ENCODE peak calls at places on chromosomes 5 and 9, in eight cellular contexts. G is PC-3, C is OCI-LY7, I is HCT116, W is GM23248, R is hepatocyte, T is SK-N-SH, Z is MM.1S. A is an unnamed sample.

GRCh38 chr9:72680593-72681317 is 159.3 kb downstream of the TMC1 start:
- DNase-seq in G (no peak), C (no peak), I (no peak), W (no peak), R (no peak), T (no peak), Z (no peak), A (peak)

GRCh38 chr5:127206320-127207113 is 84.1 kb upstream of the MEGF10 start:
- DNase-seq in G (peak), C (no peak), I (peak), W (peak), R (peak), T (no peak), Z (no peak), A (no peak)

GRCh38 chr9:109766351-109766750 is 13.6 kb upstream of the PALM2AKAP2 start:
- DNase-seq in G (peak), C (no peak), I (no peak), W (peak), R (peak), T (no peak), Z (no peak), A (no peak)

GRCh38 chr9:34644766-34645314 is 1.6 kb upstream of the GALT start:
- DNase-seq in G (no peak), C (no peak), I (no peak), W (no peak), R (peak), T (no peak), Z (no peak), A (no peak)

GRCh38 chr5:71939452-71939932 is 167.8 kb upstream of the MAP1B start:
- DNase-seq in G (no peak), C (no peak), I (no peak), W (peak), R (no peak), T (peak), Z (no peak), A (no peak)

GRCh38 chr9:113594484-113595299 is 131.2 kb downstream of the RGS3 start:
- DNase-seq in G (no peak), C (no peak), I (no peak), W (peak), R (no peak), T (peak), Z (no peak), A (no peak)

GRCh38 chr9:120937596-120937995 is 11.0 kb upstream of the TRAF1 start:
- DNase-seq in G (no peak), C (no peak), I (no peak), W (peak), R (no peak), T (no peak), Z (no peak), A (no peak)

GRCh38 chr5:158700231-158700996 is 399.3 kb downstream of the EBF1 start:
- DNase-seq in G (no peak), C (peak), I (no peak), W (peak), R (no peak), T (no peak), Z (no peak), A (no peak)

GRCh38 chr5:33513786-33514185 is 73.0 kb downstream of the TARS1 start:
- DNase-seq in G (no peak), C (no peak), I (no peak), W (peak), R (no peak), T (no peak), Z (no peak), A (no peak)

GRCh38 chr5:80204808-80205614 is 50.8 kb downstream of the SERINC5 start:
- DNase-seq in G (no peak), C (peak), I (no peak), W (no peak), R (peak), T (peak), Z (no peak), A (peak)

GRCh38 chr5:52922384-52922783 is 66.8 kb upstream of the ITGA2 start:
- DNase-seq in G (peak), C (no peak), I (peak), W (peak), R (peak), T (no peak), Z (no peak), A (peak)

GRCh38 chr5:103119067-103119764 is 722 bp downstream of the GIN1 start:
- DNase-seq in G (peak), C (peak), I (no peak), W (peak), R (no peak), T (peak), Z (peak), A (no peak)

GRCh38 chr5:146390469-146390868 is 51.8 kb downstream of the POU4F3 start:
- DNase-seq in G (peak), C (no peak), I (peak), W (no peak), R (no peak), T (no peak), Z (no peak), A (peak)

GRCh38 chr5:134135091-134135655 is 20.7 kb downstream of the TCF7 start:
- DNase-seq in G (no peak), C (no peak), I (no peak), W (no peak), R (no peak), T (no peak), Z (no peak), A (no peak)

GRCh38 chr9:34190996-34191892 is 12.4 kb downstream of the UBAP1 start:
- DNase-seq in G (peak), C (no peak), I (no peak), W (peak), R (peak), T (no peak), Z (no peak), A (peak)

GRCh38 chr5:159146839-159147238 is 47.1 kb upstream of the EBF1 start:
- DNase-seq in G (no peak), C (no peak), I (no peak), W (no peak), R (no peak), T (no peak), Z (no peak), A (no peak)

GRCh38 chr5:58069846-58070245 is 390.0 kb downstream of the PLK2 start:
- DNase-seq in G (peak), C (no peak), I (no peak), W (no peak), R (peak), T (no peak), Z (no peak), A (no peak)

GRCh38 chr5:89930591-89931383 is 478.8 kb downstream of the CETN3 start:
- DNase-seq in G (peak), C (no peak), I (peak), W (peak), R (no peak), T (no peak), Z (peak), A (no peak)

DNA sequence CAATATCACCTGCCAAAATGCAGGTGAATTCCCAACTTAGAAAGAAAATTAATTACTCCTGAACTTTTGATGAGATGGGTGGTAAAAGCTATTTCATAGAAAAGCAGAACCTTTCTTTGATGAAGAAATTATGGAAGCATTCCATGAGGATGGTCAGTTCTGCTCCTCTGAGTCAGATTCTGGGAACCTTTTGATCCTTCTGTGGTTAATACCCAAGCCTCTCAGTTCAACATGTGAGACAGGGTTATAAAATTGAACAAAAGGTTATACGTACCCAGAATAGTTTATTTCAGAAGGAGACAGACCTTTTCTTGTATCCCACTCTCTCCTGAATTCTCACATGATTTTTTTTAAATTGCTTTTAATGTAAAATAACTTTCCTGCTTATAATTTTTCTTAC is 767.6 kb upstream of the ADAMTS16 start:
- DNase-seq in G (no peak), C (no peak), I (no peak), W (no peak), R (no peak), T (no peak), Z (no peak), A (no peak)
- TF ChIP-seq EZH2phosphoT487 in G (no peak), C (no peak), I (no peak), W (no peak), R (no peak), T (no peak), Z (no peak), A (no peak)

GRCh38 chr9:108444400-108445358 is 411.1 kb downstream of the ACTL7B start:
- DNase-seq in G (peak), C (no peak), I (peak), W (peak), R (peak), T (no peak), Z (no peak), A (peak)
- TF ChIP-seq EZH2phosphoT487 in G (no peak), C (no peak), I (no peak), W (peak), R (no peak), T (no peak), Z (no peak), A (no peak)

DNA sequence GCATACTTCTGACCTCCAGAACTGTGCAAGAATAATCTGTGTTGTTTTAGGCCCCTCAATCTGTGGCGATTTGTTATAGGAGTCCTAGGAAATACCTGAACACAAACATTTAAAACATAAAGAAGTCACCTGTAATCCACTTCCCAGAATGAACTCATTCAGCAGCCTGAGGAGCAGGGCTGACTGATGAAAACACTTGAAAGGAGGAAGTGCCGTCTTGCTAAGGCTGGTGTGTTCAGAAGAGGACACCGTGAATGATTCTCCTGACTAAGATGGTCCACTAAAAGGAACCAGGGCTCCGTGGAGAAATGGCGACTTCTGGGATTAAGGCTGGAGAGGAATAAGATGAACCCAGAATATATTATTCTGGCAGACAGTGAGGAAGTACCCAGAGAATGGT is 18.7 kb upstream of the MARCHF6 start:
- DNase-seq in G (no peak), C (no peak), I (no peak), W (no peak), R (no peak), T (no peak), Z (no peak), A (no peak)
- TF ChIP-seq EZH2phosphoT487 in G (no peak), C (no peak), I (no peak), W (no peak), R (no peak), T (no peak), Z (no peak), A (no peak)

GRCh38 chr5:113115061-113115460 is 138.5 kb downstream of the DCP2 start:
- DNase-seq in G (no peak), C (no peak), I (no peak), W (no peak), R (no peak), T (no peak), Z (peak), A (no peak)
- TF ChIP-seq EZH2phosphoT487 in G (no peak), C (no peak), I (no peak), W (no peak), R (no peak), T (no peak), Z (no peak), A (no peak)

GRCh38 chr9:137920753-137921152 is 43.2 kb downstream of the CACNA1B start:
- DNase-seq in G (no peak), C (no peak), I (no peak), W (no peak), R (no peak), T (no peak), Z (no peak), A (no peak)
- TF ChIP-seq EZH2phosphoT487 in G (no peak), C (no peak), I (no peak), W (no peak), R (no peak), T (no peak), Z (no peak), A (no peak)

GRCh38 chr5:35365756-35366155 is 135.5 kb upstream of the PRLR start:
- DNase-seq in G (no peak), C (no peak), I (no peak), W (no peak), R (peak), T (no peak), Z (no peak), A (no peak)
- TF ChIP-seq EZH2phosphoT487 in G (no peak), C (no peak), I (no peak), W (no peak), R (no peak), T (no peak), Z (no peak), A (no peak)

DNA sequence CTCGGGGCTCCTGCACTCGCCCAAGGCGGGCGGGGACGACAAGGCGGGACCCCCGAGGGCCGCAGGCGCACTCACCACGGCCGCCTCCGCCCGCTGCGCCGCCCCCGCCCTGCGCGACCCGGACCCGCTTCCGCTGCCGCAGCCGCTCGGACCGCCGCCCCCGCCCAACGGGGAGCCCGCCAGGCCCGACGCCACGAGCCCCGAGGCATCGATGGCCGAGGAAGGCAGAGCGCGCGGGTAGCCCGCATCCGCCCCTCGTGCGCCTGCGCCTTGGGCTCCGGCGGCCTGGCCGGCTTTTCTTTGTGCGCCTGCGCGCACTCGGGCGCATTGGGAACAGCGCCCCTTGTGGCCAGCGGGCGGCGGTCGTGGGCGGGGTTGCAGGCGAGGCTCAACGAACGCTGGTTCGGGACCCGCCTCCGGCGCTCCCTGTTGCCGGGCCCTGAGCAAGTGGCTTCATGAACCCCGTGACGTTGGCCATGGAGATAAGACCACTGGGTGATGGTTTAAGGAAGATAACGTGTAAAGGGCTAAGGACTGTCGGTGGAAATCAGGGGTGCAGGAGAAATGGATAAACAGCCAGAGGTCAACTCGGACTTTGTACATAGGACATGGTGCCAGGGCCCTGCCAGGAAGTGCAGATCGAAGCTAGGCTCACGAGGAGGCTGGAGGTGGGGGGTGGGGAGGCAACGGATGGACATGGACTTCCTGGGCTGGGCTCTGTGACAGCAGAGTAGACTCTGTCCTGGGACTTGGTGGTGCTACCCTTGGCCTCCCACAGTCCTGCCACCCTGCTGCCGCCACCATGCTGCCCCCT is at the start of the genes C8G and FBXW5:
- DNase-seq in G (peak), C (peak), I (peak), W (peak), R (peak), T (peak), Z (peak), A (peak)
- TF ChIP-seq EZH2phosphoT487 in G (no peak), C (no peak), I (no peak), W (no peak), R (no peak), T (no peak), Z (no peak), A (no peak)